ENCODE peak calls at places on chromosomes 5 and 9, in four cellular contexts. V is NAMALWA, I is endothelial cell, T is memory B cell. J is an unnamed sample.
A peak's percentile ranks its signal among the peaks of the same experiment; 100 is the strongest.

GRCh38 chr9:6692433-6692832 is 46.9 kb upstream of the GLDC start:
- DNase-seq in T (no peak), V (no peak), I (no peak), J (no peak)

GRCh38 chr5:24232929-24233328 is 411.8 kb downstream of the CDH10 start:
- DNase-seq in V (no peak), T (no peak), I (no peak), J (no peak)

GRCh38 chr9:110801426-110801825 is 132.8 kb downstream of the MUSK start:
- DNase-seq in I (no peak), V (no peak), T (no peak), J (no peak)

GRCh38 chr5:122311888-122312669 is at the start of gene SNCAIP:
- DNase-seq in T (peak; percentile 11), I (peak; percentile 64), V (no peak), J (peak; percentile 66)

GRCh38 chr9:105082843-105083242 is 154.9 kb upstream of the ABCA1 start:
- DNase-seq in T (no peak), I (no peak), V (no peak), J (no peak)

GRCh38 chr9:124513374-124513994 is 6.3 kb upstream of the NR5A1 start:
- DNase-seq in I (no peak), T (no peak), V (no peak), J (no peak)

GRCh38 chr9:19648672-19649071 is 140.2 kb downstream of the SLC24A2 start:
- DNase-seq in I (no peak), V (no peak), T (no peak), J (no peak)

GRCh38 chr5:56508249-56508648 is 275.1 kb upstream of the ANKRD55 start:
- DNase-seq in V (no peak), I (no peak), T (no peak), J (no peak)

GRCh38 chr5:83377131-83377865 is 94.2 kb upstream of the VCAN start:
- DNase-seq in I (no peak), T (no peak), V (no peak), J (no peak)

GRCh38 chr9:70532753-70533152 is 118.3 kb upstream of the KLF9 start:
- DNase-seq in V (no peak), I (no peak), T (no peak), J (no peak)

GRCh38 chr5:109705596-109705995 is 15.9 kb downstream of the MAN2A1 start:
- DNase-seq in T (no peak), I (no peak), V (no peak), J (no peak)

GRCh38 chr5:159877894-159878448 is 38.3 kb upstream of the ADRA1B start:
- DNase-seq in V (no peak), I (no peak), T (no peak), J (no peak)

GRCh38 chr9:129910628-129911567 is 75.6 kb downstream of the USP20 start:
- DNase-seq in T (no peak), V (no peak), I (no peak), J (no peak)

GRCh38 chr5:96816430-96816939 is 8.7 kb upstream of the ERAP1 start:
- DNase-seq in I (no peak), V (peak; percentile 63), T (no peak), J (no peak)

GRCh38 chr9:137348781-137349470 is 46.9 kb upstream of the NRARP start:
- DNase-seq in T (no peak), I (no peak), V (no peak), J (no peak)

GRCh38 chr9:78035369-78035993 is 3.9 kb upstream of the GNAQ start:
- DNase-seq in V (peak; percentile 70), I (peak; percentile 59), T (no peak), J (peak; percentile 30)

GRCh38 chr9:2257530-2257929 is 242.4 kb downstream of the SMARCA2 start:
- DNase-seq in V (peak; percentile 90), T (no peak), I (no peak), J (no peak)